ENCODE peak calls at places on chromosome 15, in nine cellular contexts. F is HFFc6, W is WTC11, L is RWPE1, A is HCT116, S is endodermal cell, J is natural killer cell, V is endothelial cell, M is neural crest cell. R is an unnamed sample.

GRCh38 chr15:73108676-73109075 is 56.4 kb downstream of the NEO1 start:
- DNase-seq in F (no peak), W (no peak), L (no peak), A (no peak), S (peak; percentile 80), J (no peak), V (peak; percentile 8), M (no peak), R (no peak)

GRCh38 chr15:35630570-35630969 is 84.6 kb upstream of the DPH6 start:
- DNase-seq in F (no peak), W (no peak), L (peak; percentile 35), A (no peak), S (no peak), J (no peak), V (no peak), M (no peak), R (no peak)

GRCh38 chr15:33451385-33451784 is 140.6 kb downstream of the RYR3 start:
- DNase-seq in F (no peak), W (no peak), L (peak; percentile 69), A (no peak), S (no peak), J (no peak), V (no peak), M (no peak), R (no peak)

GRCh38 chr15:78880242-78880533 is 7.5 kb downstream of the MORF4L1 start:
- DNase-seq in F (peak; percentile 53), W (no peak), L (no peak), A (no peak), S (no peak), J (no peak), V (no peak), M (no peak), R (no peak)

GRCh38 chr15:80565398-80565797 is 129.7 kb upstream of the ABHD17C start:
- DNase-seq in F (no peak), W (no peak), L (no peak), A (no peak), S (no peak), J (no peak), V (no peak), M (no peak), R (no peak)

GRCh38 chr15:78003539-78004008 is 73.9 kb downstream of the TBC1D2B start:
- DNase-seq in F (no peak), W (no peak), L (no peak), A (no peak), S (no peak), J (no peak), V (no peak), M (no peak), R (no peak)

GRCh38 chr15:68612979-68613740 is 34.4 kb downstream of the CORO2B start:
- DNase-seq in F (no peak), W (no peak), L (peak; percentile 13), A (no peak), S (no peak), J (no peak), V (no peak), M (no peak), R (no peak)

GRCh38 chr15:92803852-92804609 is 96.1 kb upstream of the CHD2 start:
- DNase-seq in F (peak; percentile 100), W (no peak), L (peak; percentile 97), A (peak; percentile 99), S (no peak), J (no peak), V (no peak), M (no peak), R (peak; percentile 39)

GRCh38 chr15:65993226-65993625 is 123.9 kb downstream of the RAB11A start:
- DNase-seq in F (no peak), W (no peak), L (no peak), A (no peak), S (no peak), J (no peak), V (no peak), M (no peak), R (no peak)

GRCh38 chr15:65991721-65992472 is 122.6 kb downstream of the RAB11A start:
- DNase-seq in F (no peak), W (no peak), L (no peak), A (no peak), S (no peak), J (no peak), V (no peak), M (no peak), R (no peak)

GRCh38 chr15:65993762-65994161 is 124.5 kb downstream of the RAB11A start:
- DNase-seq in F (no peak), W (no peak), L (no peak), A (no peak), S (no peak), J (no peak), V (no peak), M (no peak), R (no peak)

GRCh38 chr15:65987100-65987499 is 117.8 kb downstream of the RAB11A start:
- DNase-seq in F (no peak), W (no peak), L (no peak), A (no peak), S (no peak), J (no peak), V (no peak), M (no peak), R (no peak)

GRCh38 chr15:65990298-65990981 is 121.1 kb downstream of the RAB11A start:
- DNase-seq in F (no peak), W (no peak), L (no peak), A (no peak), S (no peak), J (no peak), V (no peak), M (no peak), R (no peak)
- TF ChIP-seq CTCF in F (no peak), W (no peak), L (no peak), A (no peak), S (no peak), J (no peak), V (no peak), M (no peak), R (no peak)

GRCh38 chr15:101102746-101103145 is 149.1 kb downstream of the CHSY1 start:
- DNase-seq in F (no peak), W (no peak), L (no peak), A (no peak), S (no peak), J (no peak), V (no peak), M (no peak), R (no peak)

GRCh38 chr15:101099183-101099582 is 152.7 kb downstream of the CHSY1 start:
- DNase-seq in F (no peak), W (no peak), L (no peak), A (no peak), S (no peak), J (no peak), V (no peak), M (no peak), R (no peak)

GRCh38 chr15:101101676-101102075 is 150.2 kb downstream of the CHSY1 start:
- DNase-seq in F (no peak), W (no peak), L (no peak), A (no peak), S (no peak), J (no peak), V (no peak), M (no peak), R (no peak)

GRCh38 chr15:101100118-101100517 is 151.7 kb downstream of the CHSY1 start:
- DNase-seq in F (no peak), W (no peak), L (no peak), A (no peak), S (no peak), J (no peak), V (no peak), M (no peak), R (no peak)

DNA sequence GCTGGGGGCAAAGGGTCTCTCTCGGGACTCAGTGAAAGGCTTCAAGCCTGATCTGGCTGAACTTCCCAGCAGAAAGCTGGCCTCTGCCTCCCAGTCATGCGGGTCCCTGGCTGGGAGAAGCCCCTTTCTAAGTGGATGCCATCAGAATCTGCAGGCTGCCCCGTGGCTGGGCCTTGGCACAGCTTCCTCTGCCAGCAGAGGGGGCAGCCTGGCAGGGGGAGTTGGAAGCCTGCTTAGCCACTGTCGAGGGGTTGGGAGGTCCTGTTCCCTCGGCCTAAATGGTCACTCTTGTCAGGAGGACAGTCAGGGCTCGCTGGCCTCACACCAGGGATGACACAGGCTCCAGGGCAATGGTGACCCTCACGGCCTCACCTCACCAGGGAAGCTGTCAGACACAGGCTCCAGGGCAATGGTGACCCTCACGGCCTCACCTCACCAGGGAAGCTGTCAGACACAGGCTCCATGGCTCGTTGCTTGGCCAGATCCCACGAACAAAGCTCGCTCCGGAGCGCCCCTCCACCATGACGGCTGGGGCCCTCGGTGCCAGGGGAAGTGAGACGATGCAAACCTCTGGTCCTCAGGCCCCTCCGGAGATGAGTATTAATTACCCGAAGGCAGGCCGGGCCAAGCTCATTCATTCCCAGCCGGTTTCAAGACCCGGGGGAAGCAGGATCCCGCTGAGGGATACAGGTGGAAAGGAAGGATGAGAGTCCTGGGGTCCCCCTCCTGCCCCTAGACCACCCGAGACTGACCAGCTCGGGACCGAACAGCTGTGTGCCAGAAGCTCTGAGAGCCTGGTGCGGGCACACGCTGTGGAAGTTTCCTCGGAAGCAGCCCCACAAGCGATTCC is 151.0 kb downstream of the CHSY1 start:
- DNase-seq in F (no peak), W (no peak), L (no peak), A (no peak), S (peak; percentile 46), J (no peak), V (no peak), M (no peak), R (no peak)
- TF ChIP-seq CTCF in F (peak; percentile 18), W (no peak), L (no peak), A (no peak), S (no peak), J (no peak), V (no peak), M (no peak), R (no peak)

GRCh38 chr15:39535466-39535865 is 45.4 kb upstream of the THBS1 start:
- DNase-seq in F (no peak), W (no peak), L (no peak), A (no peak), S (no peak), J (no peak), V (no peak), M (no peak), R (no peak)
- TF ChIP-seq CTCF in F (no peak), W (no peak), L (no peak), A (no peak), S (no peak), J (no peak), V (no peak), M (no peak), R (no peak)

GRCh38 chr15:62795171-62795570 is 247.4 kb upstream of the TPM1 start:
- DNase-seq in F (no peak), W (no peak), L (no peak), A (no peak), S (no peak), J (no peak), V (no peak), M (no peak), R (no peak)

GRCh38 chr15:62792960-62793758 is 249.4 kb upstream of the TPM1 start:
- DNase-seq in F (no peak), W (no peak), L (no peak), A (no peak), S (no peak), J (no peak), V (no peak), M (no peak), R (no peak)

GRCh38 chr15:62797171-62797570 is 245.4 kb upstream of the TPM1 start:
- DNase-seq in F (no peak), W (no peak), L (no peak), A (no peak), S (no peak), J (no peak), V (no peak), M (no peak), R (no peak)

GRCh38 chr15:62796296-62796695 is 246.3 kb upstream of the TPM1 start:
- DNase-seq in F (no peak), W (no peak), L (no peak), A (no peak), S (no peak), J (no peak), V (no peak), M (no peak), R (no peak)

GRCh38 chr15:62795700-62796099 is 246.8 kb upstream of the TPM1 start:
- DNase-seq in F (no peak), W (no peak), L (no peak), A (no peak), S (no peak), J (no peak), V (no peak), M (no peak), R (no peak)
- TF ChIP-seq CTCF in F (no peak), W (no peak), L (no peak), A (no peak), S (no peak), J (no peak), V (no peak), M (no peak), R (no peak)

R was measured in esophagus squamous epithelium.